ENCODE peak calls at places on chromosomes 2 and 18, in seven cellular contexts. One of them, this sample, is unnamed.

GRCh38 chr2:8086796-8087479 is 594.9 kb upstream of the ID2 start:
- DNase-seq in neural progenitor cell: no peak
- DNase-seq in mesothelial cell of epicardium: no peak
- DNase-seq in cardiac muscle cell: peak
- DNase-seq in ovary: no peak
- DNase-seq in pancreas: no peak
- DNase-seq in GM12865: no peak
- DNase-seq in this sample: no peak

GRCh38 chr2:216371756-216372702 is at the start of gene MARCHF4:
- DNase-seq in mesothelial cell of epicardium: peak
- DNase-seq in pancreas: peak
- DNase-seq in cardiac muscle cell: peak
- DNase-seq in GM12865: no peak
- DNase-seq in ovary: peak
- DNase-seq in neural progenitor cell: peak
- DNase-seq in this sample: peak

GRCh38 chr2:161766334-161766733 is 142.1 kb downstream of the SLC4A10 start:
- DNase-seq in ovary: no peak
- DNase-seq in GM12865: no peak
- DNase-seq in cardiac muscle cell: no peak
- DNase-seq in mesothelial cell of epicardium: no peak
- DNase-seq in pancreas: no peak
- DNase-seq in neural progenitor cell: no peak
- DNase-seq in this sample: no peak

GRCh38 chr2:168717790-168718502 is 84.5 kb upstream of the NOSTRIN start:
- DNase-seq in neural progenitor cell: no peak
- DNase-seq in cardiac muscle cell: no peak
- DNase-seq in ovary: no peak
- DNase-seq in pancreas: no peak
- DNase-seq in mesothelial cell of epicardium: no peak
- DNase-seq in GM12865: no peak
- DNase-seq in this sample: no peak

GRCh38 chr2:74690571-74690970 is 36.5 kb downstream of the SEMA4F start:
- DNase-seq in pancreas: no peak
- DNase-seq in neural progenitor cell: peak
- DNase-seq in ovary: no peak
- DNase-seq in mesothelial cell of epicardium: no peak
- DNase-seq in GM12865: peak
- DNase-seq in cardiac muscle cell: peak
- DNase-seq in this sample: no peak

GRCh38 chr2:14530506-14530905 is 102.0 kb upstream of the LRATD1 start:
- DNase-seq in cardiac muscle cell: no peak
- DNase-seq in pancreas: no peak
- DNase-seq in mesothelial cell of epicardium: no peak
- DNase-seq in neural progenitor cell: no peak
- DNase-seq in ovary: no peak
- DNase-seq in GM12865: no peak
- DNase-seq in this sample: no peak

GRCh38 chr2:110755494-110756078 is 23.2 kb downstream of the ACOXL start:
- DNase-seq in pancreas: no peak
- DNase-seq in GM12865: no peak
- DNase-seq in ovary: no peak
- DNase-seq in cardiac muscle cell: peak
- DNase-seq in mesothelial cell of epicardium: no peak
- DNase-seq in neural progenitor cell: no peak
- DNase-seq in this sample: no peak

GRCh38 chr2:123157016-123157415 is 868.1 kb upstream of the CNTNAP5 start:
- DNase-seq in ovary: no peak
- DNase-seq in cardiac muscle cell: no peak
- DNase-seq in neural progenitor cell: no peak
- DNase-seq in GM12865: no peak
- DNase-seq in mesothelial cell of epicardium: no peak
- DNase-seq in pancreas: no peak
- DNase-seq in this sample: no peak

GRCh38 chr18:9741821-9742541 is 33.9 kb downstream of the RAB31 start:
- DNase-seq in ovary: no peak
- DNase-seq in cardiac muscle cell: peak
- DNase-seq in mesothelial cell of epicardium: no peak
- DNase-seq in neural progenitor cell: peak
- DNase-seq in pancreas: no peak
- DNase-seq in GM12865: no peak
- DNase-seq in this sample: no peak

GRCh38 chr2:86341470-86341869 is 4.0 kb upstream of the REEP1 start:
- DNase-seq in neural progenitor cell: no peak
- DNase-seq in ovary: no peak
- DNase-seq in GM12865: no peak
- DNase-seq in mesothelial cell of epicardium: no peak
- DNase-seq in pancreas: no peak
- DNase-seq in cardiac muscle cell: no peak
- DNase-seq in this sample: no peak

GRCh38 chr18:7616661-7617060 is 49.5 kb downstream of the PTPRM start:
- DNase-seq in cardiac muscle cell: peak
- DNase-seq in GM12865: no peak
- DNase-seq in mesothelial cell of epicardium: no peak
- DNase-seq in pancreas: no peak
- DNase-seq in ovary: no peak
- DNase-seq in neural progenitor cell: no peak
- DNase-seq in this sample: no peak

GRCh38 chr2:101346909-101347308 is 38.4 kb upstream of the RNF149 start:
- DNase-seq in neural progenitor cell: no peak
- DNase-seq in pancreas: no peak
- DNase-seq in cardiac muscle cell: no peak
- DNase-seq in GM12865: no peak
- DNase-seq in ovary: no peak
- DNase-seq in mesothelial cell of epicardium: no peak
- DNase-seq in this sample: no peak

GRCh38 chr2:101354420-101354819 is 32.9 kb downstream of the CREG2 start:
- DNase-seq in GM12865: no peak
- DNase-seq in mesothelial cell of epicardium: no peak
- DNase-seq in ovary: no peak
- DNase-seq in cardiac muscle cell: no peak
- DNase-seq in pancreas: no peak
- DNase-seq in neural progenitor cell: no peak
- DNase-seq in this sample: no peak

GRCh38 chr2:101351207-101351606 is 36.1 kb downstream of the CREG2 start:
- DNase-seq in ovary: no peak
- DNase-seq in mesothelial cell of epicardium: no peak
- DNase-seq in pancreas: no peak
- DNase-seq in neural progenitor cell: no peak
- DNase-seq in cardiac muscle cell: no peak
- DNase-seq in GM12865: no peak
- DNase-seq in this sample: no peak

GRCh38 chr2:101348851-101349250 is 38.5 kb downstream of the CREG2 start:
- DNase-seq in neural progenitor cell: no peak
- DNase-seq in pancreas: no peak
- DNase-seq in cardiac muscle cell: no peak
- DNase-seq in GM12865: no peak
- DNase-seq in ovary: no peak
- DNase-seq in mesothelial cell of epicardium: no peak
- DNase-seq in this sample: no peak

GRCh38 chr2:101349893-101350662 is 37.2 kb downstream of the CREG2 start:
- DNase-seq in cardiac muscle cell: peak
- DNase-seq in mesothelial cell of epicardium: no peak
- DNase-seq in GM12865: no peak
- DNase-seq in pancreas: no peak
- DNase-seq in ovary: no peak
- DNase-seq in neural progenitor cell: no peak
- DNase-seq in this sample: no peak
- TF ChIP-seq CTCF in cardiac muscle cell: peak
- TF ChIP-seq CTCF in mesothelial cell of epicardium: no peak
- TF ChIP-seq CTCF in GM12865: no peak
- TF ChIP-seq CTCF in pancreas: no peak
- TF ChIP-seq CTCF in ovary: no peak
- TF ChIP-seq CTCF in neural progenitor cell: peak
- TF ChIP-seq CTCF in this sample: no peak

DNA sequence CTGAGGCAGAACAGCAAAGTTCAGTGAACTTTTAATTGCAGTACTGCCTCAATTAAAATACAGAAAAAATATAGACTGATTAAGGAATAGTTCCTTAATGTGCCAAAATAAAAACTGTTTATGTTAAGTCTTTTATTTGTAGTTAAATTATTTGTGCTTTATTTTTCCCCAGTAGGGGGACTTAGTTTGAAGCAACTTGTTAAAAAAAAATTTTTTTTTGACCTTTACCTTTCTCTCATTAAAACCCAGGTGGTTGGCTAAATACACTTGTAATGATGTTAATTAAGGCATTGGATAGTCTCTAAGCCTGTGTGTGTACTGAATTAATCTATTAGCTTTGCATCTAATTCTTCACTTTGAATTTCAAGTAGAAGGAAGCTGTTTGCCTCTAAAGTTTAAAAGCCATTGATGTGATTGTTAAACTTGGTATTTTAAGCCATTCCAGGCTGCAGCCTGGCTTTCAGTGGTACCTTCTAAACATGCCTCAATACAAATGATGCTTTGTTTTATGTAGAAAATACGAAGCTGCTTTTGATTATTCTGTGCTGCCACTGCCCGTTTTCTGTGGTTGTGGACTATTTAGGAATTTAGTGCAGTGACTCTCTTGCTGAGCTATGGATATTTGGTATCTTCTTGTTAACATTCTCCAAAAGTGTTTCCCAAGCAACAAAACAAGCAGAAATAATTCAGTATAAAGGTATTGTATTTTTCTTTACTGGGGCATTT is 102.9 kb downstream of the TANC1 start:
- DNase-seq in mesothelial cell of epicardium: no peak
- DNase-seq in cardiac muscle cell: peak
- DNase-seq in ovary: no peak
- DNase-seq in GM12865: no peak
- DNase-seq in pancreas: no peak
- DNase-seq in neural progenitor cell: no peak
- DNase-seq in this sample: no peak
- TF ChIP-seq CTCF in mesothelial cell of epicardium: peak
- TF ChIP-seq CTCF in cardiac muscle cell: peak
- TF ChIP-seq CTCF in ovary: no peak
- TF ChIP-seq CTCF in GM12865: no peak
- TF ChIP-seq CTCF in pancreas: no peak
- TF ChIP-seq CTCF in neural progenitor cell: no peak
- TF ChIP-seq CTCF in this sample: no peak

DNA sequence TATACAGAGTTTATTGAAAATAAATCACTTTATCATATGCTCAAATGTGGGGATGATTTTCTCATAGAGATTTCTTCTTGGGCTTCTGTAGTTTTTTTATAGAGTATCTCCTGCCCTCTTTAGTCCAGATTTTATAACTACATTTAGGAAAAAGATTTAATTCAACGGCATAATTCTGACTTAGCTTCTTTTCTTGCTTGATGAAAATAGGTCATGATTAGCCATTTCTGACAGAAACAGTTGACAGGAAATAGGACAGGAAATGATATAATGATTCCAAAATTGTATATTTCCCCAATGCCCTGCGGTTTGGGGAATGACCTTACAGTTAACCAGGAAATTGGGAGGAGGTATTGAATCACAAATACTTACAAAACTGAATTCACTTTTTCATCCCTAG is 1531.9 kb upstream of the ACVR2A start:
- DNase-seq in pancreas: no peak
- DNase-seq in cardiac muscle cell: peak
- DNase-seq in mesothelial cell of epicardium: no peak
- DNase-seq in GM12865: no peak
- DNase-seq in ovary: no peak
- DNase-seq in neural progenitor cell: no peak
- DNase-seq in this sample: no peak
- TF ChIP-seq CTCF in pancreas: no peak
- TF ChIP-seq CTCF in cardiac muscle cell: peak
- TF ChIP-seq CTCF in mesothelial cell of epicardium: no peak
- TF ChIP-seq CTCF in GM12865: no peak
- TF ChIP-seq CTCF in ovary: no peak
- TF ChIP-seq CTCF in neural progenitor cell: peak
- TF ChIP-seq CTCF in this sample: no peak

GRCh38 chr2:219521066-219521880 is 7.0 kb downstream of the ASIC4 start:
- DNase-seq in mesothelial cell of epicardium: no peak
- DNase-seq in ovary: no peak
- DNase-seq in cardiac muscle cell: peak
- DNase-seq in GM12865: no peak
- DNase-seq in pancreas: peak
- DNase-seq in neural progenitor cell: peak
- DNase-seq in this sample: no peak

GRCh38 chr2:219522111-219523030 is 8.1 kb downstream of the ASIC4 start:
- DNase-seq in cardiac muscle cell: peak
- DNase-seq in mesothelial cell of epicardium: no peak
- DNase-seq in ovary: peak
- DNase-seq in GM12865: no peak
- DNase-seq in neural progenitor cell: peak
- DNase-seq in pancreas: peak
- DNase-seq in this sample: no peak

GRCh38 chr2:219525533-219526232 is 11.4 kb downstream of the ASIC4 start:
- DNase-seq in ovary: no peak
- DNase-seq in pancreas: no peak
- DNase-seq in mesothelial cell of epicardium: no peak
- DNase-seq in neural progenitor cell: peak
- DNase-seq in cardiac muscle cell: peak
- DNase-seq in GM12865: no peak
- DNase-seq in this sample: no peak

GRCh38 chr2:219524817-219525216 is 10.5 kb downstream of the ASIC4 start:
- DNase-seq in pancreas: no peak
- DNase-seq in ovary: no peak
- DNase-seq in mesothelial cell of epicardium: no peak
- DNase-seq in GM12865: no peak
- DNase-seq in neural progenitor cell: no peak
- DNase-seq in cardiac muscle cell: no peak
- DNase-seq in this sample: no peak

DNA sequence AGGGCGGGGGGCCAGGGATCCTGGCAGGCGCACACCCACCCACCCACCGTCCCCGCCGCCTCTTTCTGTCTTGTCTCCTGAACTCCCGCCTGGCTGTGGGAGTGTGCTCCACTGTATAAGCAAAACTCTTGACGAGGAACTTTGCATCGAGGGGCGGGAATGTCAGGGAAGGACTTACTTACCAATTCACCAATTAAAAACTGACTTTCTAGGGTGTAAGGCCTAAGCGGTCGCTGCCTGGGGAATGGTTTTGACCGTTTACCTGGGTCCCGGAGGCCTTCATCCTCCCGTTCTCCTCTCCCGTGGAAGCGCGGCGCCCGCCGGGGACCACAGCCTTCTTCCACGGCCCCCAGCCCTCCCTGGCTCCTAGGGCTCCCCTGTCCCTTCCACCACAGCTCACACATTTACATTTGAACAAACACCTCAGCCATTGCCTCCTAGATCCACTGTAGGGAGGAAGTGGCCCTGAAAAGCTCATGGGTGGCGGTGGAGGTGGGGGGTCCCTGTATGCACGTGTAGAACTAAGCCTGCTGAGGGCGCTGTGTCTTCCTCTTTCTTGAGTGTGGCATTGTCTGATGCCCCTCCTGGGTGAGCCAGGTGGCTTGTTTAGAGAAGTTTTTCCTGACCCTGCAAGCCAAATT is 8.9 kb downstream of the ASIC4 start:
- DNase-seq in pancreas: no peak
- DNase-seq in neural progenitor cell: peak
- DNase-seq in mesothelial cell of epicardium: no peak
- DNase-seq in GM12865: no peak
- DNase-seq in cardiac muscle cell: peak
- DNase-seq in ovary: no peak
- DNase-seq in this sample: no peak
- TF ChIP-seq CTCF in pancreas: no peak
- TF ChIP-seq CTCF in neural progenitor cell: peak
- TF ChIP-seq CTCF in mesothelial cell of epicardium: no peak
- TF ChIP-seq CTCF in GM12865: no peak
- TF ChIP-seq CTCF in cardiac muscle cell: no peak
- TF ChIP-seq CTCF in ovary: no peak
- TF ChIP-seq CTCF in this sample: no peak

This sample was measured in activated B cell treated with CpG ODN at 0.5 μM for 24 hours.